ENCODE peak calls at places on chromosomes 16 and 17, in six cellular contexts. V is uterus, R is body of pancreas, P is testis, D is IMR-90, X is neural progenitor cell. F is an unnamed sample. For H3K36me3, the result is how much of the 10 kb centered on the place peaks cover.

GRCh38 chr17:1783271-1783670 is 21.4 kb downstream of the SERPINF1 start:
- DNase-seq in V (peak), X (no peak), R (no peak), P (peak), D (no peak), F (no peak)

GRCh38 chr16:54203851-54204505 is 82.6 kb downstream of the IRX3 start:
- DNase-seq in V (no peak), D (no peak), X (no peak), P (no peak), R (no peak), F (no peak)

GRCh38 chr16:2761472-2761871 is 9.0 kb downstream of the SRRM2 start:
- DNase-seq in V (no peak), X (no peak), P (no peak), D (no peak), R (no peak), F (no peak)

GRCh38 chr17:73952498-73953205 is 250.8 kb upstream of the RPL38 start:
- DNase-seq in R (peak), X (peak), P (peak), D (no peak), V (no peak), F (peak)

GRCh38 chr17:37406635-37407455 is at the start of the genes ACACA and TADA2A:
- DNase-seq in X (peak), D (peak), V (peak), R (peak), P (peak), F (peak)

GRCh38 chr16:23014592-23014991 is 134.7 kb downstream of the USP31 start:
- DNase-seq in D (peak), R (no peak), V (no peak), P (no peak), X (no peak), F (no peak)

GRCh38 chr16:11474617-11475291 is 112.0 kb downstream of the LITAF start:
- DNase-seq in V (no peak), P (no peak), D (no peak), X (peak), R (peak), F (no peak)

GRCh38 chr17:67687541-67687940 is 30.2 kb upstream of the NOL11 start:
- DNase-seq in X (no peak), D (no peak), R (no peak), P (no peak), V (no peak), F (no peak)

GRCh38 chr17:39099686-39100293 is 51.6 kb downstream of the PLXDC1 start:
- DNase-seq in R (no peak), V (peak), X (no peak), D (peak), P (peak), F (peak)

GRCh38 chr16:53608094-53608493 is 95.6 kb downstream of the RPGRIP1L start:
- DNase-seq in D (no peak), R (no peak), X (no peak), V (no peak), P (no peak), F (no peak)

GRCh38 chr17:36495076-36495578 is 8.6 kb downstream of the ZNHIT3 start:
- DNase-seq in X (peak), P (no peak), D (no peak), V (no peak), R (no peak), F (no peak)

DNA sequence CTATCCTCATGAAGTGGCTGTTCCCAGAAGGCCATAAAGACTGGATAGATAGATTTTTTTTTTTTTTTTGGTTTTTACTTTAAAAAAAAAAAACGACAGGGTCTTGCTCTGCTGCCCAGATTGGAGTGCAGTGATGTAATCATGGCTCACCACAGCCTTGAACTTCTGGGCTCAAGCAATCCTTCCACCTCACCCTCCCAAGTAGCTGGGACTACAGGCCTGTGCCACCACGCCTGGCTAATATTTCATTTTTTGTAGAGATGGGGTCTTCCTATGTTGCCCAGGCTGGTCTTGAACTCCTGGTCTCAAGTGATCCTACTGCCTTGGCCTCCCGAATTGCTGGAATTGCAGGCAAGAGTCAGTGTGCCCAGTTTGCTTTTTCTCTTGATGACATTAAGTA is 102.2 kb downstream of the XYLT1 start:
- DNase-seq in D (no peak), X (no peak), R (no peak), P (no peak), V (no peak), F (no peak)
- H3K27ac ChIP-seq in D (no peak), X (no peak), R (no peak), P (peak), V (no peak), F (no peak)

GRCh38 chr17:61947367-61948078 is 19.7 kb upstream of the INTS2 start:
- DNase-seq in X (no peak), D (no peak), V (no peak), R (no peak), P (no peak), F (no peak)
- H3K36me3 ChIP-seq in X (half or more), D (under half), V (under half), R (under half), P (under half), F (half or more)

GRCh38 chr16:49767998-49768397 is 87.9 kb downstream of the ZNF423 start:
- DNase-seq in P (no peak), X (no peak), V (no peak), R (no peak), D (no peak), F (no peak)

GRCh38 chr16:49776085-49776501 is 79.8 kb downstream of the ZNF423 start:
- DNase-seq in V (no peak), D (no peak), X (peak), P (peak), R (no peak), F (peak)

GRCh38 chr16:49775581-49775980 is 80.3 kb downstream of the ZNF423 start:
- DNase-seq in R (no peak), X (no peak), V (no peak), D (no peak), P (no peak), F (no peak)

GRCh38 chr16:49778202-49778601 is 77.7 kb downstream of the ZNF423 start:
- DNase-seq in X (no peak), R (no peak), P (no peak), D (no peak), V (no peak), F (no peak)

DNA sequence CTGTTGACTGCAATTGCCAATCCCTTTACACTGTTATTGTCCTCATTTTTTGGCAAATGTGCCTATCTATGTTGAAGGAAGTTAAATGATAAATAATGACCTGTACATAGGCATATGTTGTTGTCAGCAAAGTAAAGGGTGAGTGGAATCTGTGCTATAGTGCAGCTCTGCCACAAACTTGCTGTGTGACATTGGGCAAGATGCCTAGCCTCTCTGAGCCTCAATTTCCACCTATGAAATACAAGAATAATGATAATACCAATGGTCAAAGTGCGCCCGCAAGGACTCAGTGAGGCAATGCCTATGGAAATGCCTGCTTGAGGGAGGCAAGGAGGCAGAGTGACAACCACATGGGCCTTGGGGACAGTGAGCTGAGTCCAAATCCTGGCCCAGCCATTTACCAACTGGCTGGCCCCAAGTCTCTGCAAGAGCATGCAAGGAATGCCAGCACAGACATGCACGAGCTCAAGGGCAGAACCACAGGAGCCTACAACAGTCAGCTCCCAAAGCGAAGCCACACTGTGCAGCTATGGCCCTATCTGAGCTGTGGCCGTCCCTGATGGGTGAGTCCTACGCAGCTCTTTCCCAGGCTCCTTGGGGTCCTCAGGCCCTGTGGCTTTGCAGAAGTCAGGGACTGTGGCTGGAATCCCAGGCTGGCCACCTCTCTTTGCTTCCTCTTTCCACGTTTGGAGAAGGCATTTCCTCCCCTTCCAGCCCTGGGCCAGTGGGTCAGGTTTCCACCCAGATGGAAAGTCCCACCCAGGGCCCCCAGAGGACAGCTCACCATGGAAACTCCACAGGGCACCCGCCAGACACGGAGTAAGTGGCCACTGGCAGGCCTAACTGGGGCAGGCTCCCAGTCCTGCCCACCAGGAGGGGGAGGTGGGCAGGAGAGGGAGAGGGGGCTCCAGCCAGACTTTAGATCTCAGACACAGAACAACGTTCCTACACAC is 82.1 kb downstream of the ZNF423 start:
- DNase-seq in P (no peak), R (no peak), X (no peak), D (no peak), V (no peak), F (no peak)
- H3K27ac ChIP-seq in P (no peak), R (no peak), X (no peak), D (no peak), V (no peak), F (peak)

DNA sequence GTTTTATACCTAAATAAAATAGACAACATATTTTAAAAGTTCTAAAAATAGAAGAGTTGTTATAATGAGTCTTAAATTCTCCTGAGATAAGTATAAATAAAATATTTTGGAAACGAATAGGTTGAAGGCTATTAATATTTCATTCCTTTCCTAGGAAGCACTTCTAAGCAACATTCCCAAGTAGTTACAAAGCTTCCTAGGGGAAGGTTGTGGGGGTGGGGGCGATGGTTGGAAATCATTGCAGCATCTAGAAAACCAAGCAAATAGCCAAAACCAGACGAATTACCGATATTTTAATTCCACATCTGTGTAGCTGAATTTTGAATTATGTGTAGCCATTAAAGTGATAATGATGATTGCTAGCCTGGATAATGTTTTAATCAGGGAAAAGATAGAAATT is 26.9 kb downstream of the PTRH2 start:
- DNase-seq in D (peak), X (no peak), P (no peak), V (no peak), R (no peak), F (no peak)
- H3K36me3 ChIP-seq in D (half or more), X (under half), P (under half), V (under half), R (under half), F (half or more)

DNA sequence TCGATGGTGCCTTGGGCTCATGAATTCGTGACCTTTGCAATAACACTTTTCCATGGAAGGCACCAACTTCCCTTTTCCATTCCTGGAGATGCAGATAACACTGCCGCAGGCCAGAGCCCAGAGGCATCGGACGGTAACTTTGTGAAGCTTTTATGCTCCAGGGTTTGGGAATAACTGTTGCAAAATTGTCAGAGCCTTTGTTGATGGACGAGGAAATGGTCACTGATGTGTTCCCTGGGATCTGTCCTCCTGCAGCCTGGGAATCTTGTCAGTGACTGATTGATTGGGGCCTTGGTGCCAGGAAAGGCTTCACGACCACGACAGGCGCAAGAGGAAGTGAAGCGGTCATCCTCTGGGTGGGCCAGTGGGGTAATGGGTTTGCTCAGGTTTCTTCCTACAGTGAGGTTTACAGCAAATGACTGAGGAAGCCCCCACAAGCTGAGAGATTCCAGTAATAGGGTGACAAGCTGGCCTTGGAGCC is 37.4 kb downstream of the PGS1 start:
- DNase-seq in X (no peak), D (peak), P (no peak), V (no peak), R (no peak), F (no peak)
- H3K27ac ChIP-seq in X (no peak), D (peak), P (peak), V (peak), R (peak), F (peak)

DNA sequence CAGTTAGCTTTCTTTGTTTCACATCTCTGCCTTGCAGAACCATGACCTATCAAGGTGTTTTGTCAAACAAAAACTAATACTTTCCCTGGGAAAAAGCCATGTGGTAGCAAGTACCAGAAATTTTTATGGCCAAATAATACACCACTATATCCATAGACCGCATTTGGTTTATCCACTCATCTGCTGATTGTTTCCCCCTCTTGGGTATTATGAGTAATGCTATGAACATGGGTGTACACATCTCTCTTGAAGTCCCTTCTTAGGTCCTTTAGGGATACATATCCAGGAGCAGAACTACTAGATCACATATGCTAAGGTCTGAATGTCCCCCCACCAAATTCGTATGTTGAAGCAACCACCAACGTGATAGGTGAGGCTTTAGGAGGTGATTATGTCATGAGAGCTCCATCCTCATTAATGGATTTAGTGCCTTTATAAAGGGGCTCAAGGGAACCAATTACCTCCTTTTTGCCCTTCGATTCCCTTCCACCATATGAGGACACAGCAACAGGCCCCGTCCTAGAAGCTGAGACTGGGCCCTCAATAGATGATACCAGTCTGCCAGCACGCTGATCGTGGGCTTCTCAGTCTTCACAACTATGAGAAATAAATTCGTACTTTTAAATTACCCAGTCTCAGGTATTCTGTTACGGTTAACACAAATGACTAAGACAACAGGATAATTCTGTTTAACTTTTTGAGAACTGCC is 30.2 kb downstream of the SIAH1 start:
- DNase-seq in X (no peak), V (no peak), R (no peak), D (no peak), P (no peak), F (no peak)
- H3K36me3 ChIP-seq in X (under half), V (under half), R (under half), D (under half), P (under half), F (under half)

GRCh38 chr17:3813171-3813570 is 12.2 kb upstream of the ITGAE start:
- DNase-seq in D (no peak), V (no peak), P (no peak), R (no peak), X (no peak), F (no peak)
- H3K27ac ChIP-seq in D (no peak), V (no peak), P (no peak), R (no peak), X (no peak), F (no peak)

DNA sequence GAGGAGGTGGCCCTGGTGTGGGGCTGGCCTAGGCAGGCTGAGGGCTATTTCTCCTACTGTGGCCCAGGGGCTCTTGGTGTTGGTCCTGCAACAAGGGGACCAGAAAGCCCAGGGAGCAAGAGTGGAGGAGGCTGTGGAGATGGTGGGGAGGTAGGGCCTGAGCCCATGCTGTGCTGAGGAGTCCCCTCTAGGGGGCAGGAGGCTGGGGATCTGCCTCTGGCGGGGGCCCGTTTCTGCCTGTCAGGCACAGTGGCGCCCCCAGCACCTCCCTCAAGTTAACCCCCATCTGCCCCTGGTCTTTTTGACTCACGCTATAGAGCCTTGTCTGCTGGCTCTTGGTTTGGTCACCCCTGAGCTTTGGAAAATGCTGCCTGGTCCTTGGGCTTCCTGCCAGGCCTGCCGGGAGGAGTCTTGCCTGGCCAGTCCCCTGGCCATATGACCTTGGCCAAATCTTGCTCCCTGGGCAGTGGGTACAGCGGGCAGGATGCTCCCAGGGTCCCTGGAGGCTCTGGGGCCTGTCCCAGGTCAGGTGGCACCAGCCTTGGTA is 5.9 kb downstream of the BAIAP2 start:
- DNase-seq in V (no peak), D (no peak), R (no peak), P (no peak), X (peak), F (no peak)
- H3K36me3 ChIP-seq in V (under half), D (under half), R (under half), P (under half), X (under half), F (under half)

GRCh38 chr17:75695141-75695829 is 26.0 kb upstream of the ITGB4 start:
- DNase-seq in X (no peak), P (no peak), V (no peak), D (peak), R (no peak), F (no peak)
- H3K27ac ChIP-seq in X (no peak), P (no peak), V (no peak), D (no peak), R (peak), F (peak)

DNA sequence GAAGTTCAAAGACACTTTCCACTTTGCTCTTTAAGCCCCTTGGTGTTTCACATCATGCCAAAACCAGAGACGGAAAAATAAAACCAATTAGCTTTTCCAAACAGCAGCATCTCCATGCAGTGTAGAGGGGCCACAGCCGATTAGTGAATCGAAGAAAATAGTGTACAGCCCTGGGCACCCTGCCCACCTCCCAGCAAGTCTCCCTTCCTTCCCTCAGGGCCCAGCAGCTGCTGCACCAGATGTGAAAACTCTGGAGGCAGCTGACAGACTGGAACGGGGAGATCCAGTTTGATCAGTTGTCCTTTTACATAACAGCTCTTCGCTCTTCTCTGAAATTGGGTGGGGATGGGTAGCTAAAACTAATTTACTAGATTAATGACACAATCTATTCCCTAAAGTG is 19.3 kb downstream of the TMEM11 start:
- DNase-seq in V (peak), D (peak), X (no peak), R (no peak), P (peak), F (peak)
- H3K36me3 ChIP-seq in V (under half), D (under half), X (under half), R (under half), P (under half), F (under half)

F was measured in left ventricle myocardium inferior.